ENCODE peak calls at places on chromosomes 3 and 15, in four cellular contexts. H, Z, Y and B are unnamed samples.

GRCh38 chr3:113255854-113256615 is 44.7 kb downstream of the BOC start:
- DNase-seq in H (no peak), Z (no peak), Y (no peak), B (no peak)

GRCh38 chr3:53227993-53228885 is 27.6 kb downstream of the TKT start:
- DNase-seq in H (no peak), Z (no peak), Y (no peak), B (no peak)

GRCh38 chr3:16427309-16427965 is 86.1 kb downstream of the RFTN1 start:
- DNase-seq in H (peak), Z (no peak), Y (peak), B (peak)

GRCh38 chr3:150371741-150372254 is 36.3 kb upstream of the TSC22D2 start:
- DNase-seq in H (peak), Z (no peak), Y (peak), B (peak)

GRCh38 chr15:50977157-50977556 is 68.7 kb downstream of the AP4E1 start:
- DNase-seq in H (no peak), Z (no peak), Y (no peak), B (no peak)

GRCh38 chr3:173397161-173398110 is at the start of gene NLGN1:
- DNase-seq in H (peak), Z (no peak), Y (peak), B (peak)

GRCh38 chr3:102106421-102107097 is 257.2 kb downstream of the NFKBIZ start:
- DNase-seq in H (peak), Z (no peak), Y (no peak), B (peak)

GRCh38 chr15:35196273-35196672 is 111.2 kb upstream of the NANOGP8 start:
- DNase-seq in H (no peak), Z (no peak), Y (no peak), B (no peak)

GRCh38 chr15:55197362-55197705 is 593 bp upstream of the RSL24D1 start:
- DNase-seq in H (no peak), Z (no peak), Y (no peak), B (no peak)

GRCh38 chr3:123353852-123354238 is 95.0 kb downstream of the ADCY5 start:
- DNase-seq in H (peak), Z (no peak), Y (no peak), B (peak)

GRCh38 chr15:75669191-75669878 is 21.6 kb downstream of the SNX33 start:
- DNase-seq in H (peak), Z (no peak), Y (no peak), B (peak)